ENCODE peak calls at places on chromosomes 5 and 9, in nine cellular contexts. M is tibial nerve, T is PC-3, L is IMR-90, D is GM23248, F is astrocyte, S is spleen, W is NT2/D1, E is OCI-LY7. V is an unnamed sample. For H3K4me1, the result is how much of the 10 kb centered on the place peaks cover.

GRCh38 chr5:150404991-150405816 is 7.5 kb downstream of the CD74 start:
- DNase-seq in L (no peak), F (no peak), T (no peak), M (no peak), W (no peak), S (no peak), D (no peak), E (no peak), V (no peak)

GRCh38 chr9:136088939-136089696 is 6.0 kb downstream of the NACC2 start:
- DNase-seq in S (peak), T (no peak), D (no peak), W (no peak), F (no peak), L (no peak), E (no peak), M (no peak), V (no peak)

GRCh38 chr9:132181796-132182521 is 20.1 kb downstream of the NTNG2 start:
- DNase-seq in W (no peak), M (peak), T (no peak), L (peak), E (no peak), S (no peak), D (peak), F (no peak), V (no peak)

GRCh38 chr5:75552764-75553163 is 41.1 kb downstream of the POLK start:
- DNase-seq in F (no peak), M (no peak), E (no peak), S (no peak), L (no peak), W (no peak), T (no peak), D (no peak), V (no peak)

GRCh38 chr9:128152133-128152780 is 3.0 kb downstream of the LCN2 start:
- DNase-seq in T (no peak), L (no peak), M (no peak), E (no peak), F (no peak), S (peak), W (no peak), D (no peak), V (no peak)

GRCh38 chr5:52727568-52727967 is 60.1 kb upstream of the ITGA1 start:
- DNase-seq in W (no peak), E (no peak), F (peak), T (peak), L (peak), S (no peak), D (peak), M (no peak), V (no peak)

GRCh38 chr9:121709798-121710197 is 58.4 kb downstream of the DAB2IP start:
- DNase-seq in S (no peak), E (no peak), F (no peak), T (no peak), W (no peak), L (peak), M (no peak), D (no peak), V (no peak)

GRCh38 chr9:114774504-114774903 is 31.3 kb downstream of the TNFSF15 start:
- DNase-seq in S (no peak), W (no peak), T (no peak), F (no peak), D (no peak), M (no peak), L (no peak), E (peak), V (no peak)

GRCh38 chr9:122394265-122395242 is 23.7 kb downstream of the PTGS1 start:
- DNase-seq in E (no peak), D (peak), L (peak), F (peak), W (no peak), M (peak), T (peak), S (no peak), V (no peak)

GRCh38 chr5:55037046-55037771 is 13.2 kb downstream of the GZMK start:
- DNase-seq in S (no peak), E (peak), M (no peak), D (peak), W (peak), T (no peak), L (no peak), F (no peak), V (peak)

GRCh38 chr5:169226904-169227303 is 74.0 kb downstream of the SLIT3 start:
- DNase-seq in W (no peak), L (no peak), F (no peak), M (no peak), S (no peak), D (no peak), E (no peak), T (peak), V (no peak)

GRCh38 chr5:39138892-39139291 is 64.7 kb upstream of the RICTOR start:
- DNase-seq in T (peak), E (no peak), M (no peak), W (no peak), L (peak), S (no peak), D (peak), F (peak), V (no peak)

GRCh38 chr5:176886336-176887251 is 12.6 kb downstream of the HK3 start:
- DNase-seq in M (no peak), T (no peak), F (no peak), S (peak), E (no peak), L (no peak), W (no peak), D (no peak), V (no peak)

GRCh38 chr9:74533253-74533652 is 36.1 kb downstream of the RORB start:
- DNase-seq in E (no peak), S (no peak), W (no peak), M (no peak), F (no peak), D (no peak), T (no peak), L (no peak), V (no peak)

GRCh38 chr9:136808075-136808780 is 480 bp downstream of the RABL6 start:
- DNase-seq in F (no peak), D (peak), W (no peak), S (peak), T (no peak), E (peak), M (no peak), L (no peak), V (no peak)

GRCh38 chr9:113992276-113992951 is 85.7 kb downstream of the AMBP start:
- DNase-seq in F (no peak), L (no peak), E (no peak), W (no peak), S (peak), T (no peak), D (no peak), M (peak), V (no peak)

GRCh38 chr9:17403539-17403938 is 175.3 kb upstream of the SH3GL2 start:
- DNase-seq in D (no peak), F (no peak), S (no peak), W (no peak), L (no peak), T (no peak), E (no peak), M (no peak), V (no peak)

GRCh38 chr5:150400020-150400326 is 12.7 kb downstream of the CD74 start:
- DNase-seq in M (no peak), W (no peak), L (no peak), S (no peak), D (no peak), F (no peak), E (no peak), T (no peak), V (no peak)

GRCh38 chr5:115962565-115963402 is 509 bp downstream of the LVRN start:
- DNase-seq in E (no peak), L (no peak), M (no peak), D (peak), S (peak), W (no peak), F (peak), T (no peak), V (no peak)

GRCh38 chr5:156402387-156402921 is 75.5 kb downstream of the SGCD start:
- DNase-seq in F (peak), L (no peak), M (no peak), D (no peak), T (no peak), E (peak), S (no peak), W (peak), V (peak)

GRCh38 chr5:145937432-145938250 is 1.3 kb downstream of the SH3RF2 start:
- DNase-seq in L (peak), F (peak), W (no peak), T (peak), D (peak), S (no peak), E (no peak), M (no peak), V (no peak)

GRCh38 chr9:114083693-114084092 is 5.6 kb upstream of the AMBP start:
- DNase-seq in L (no peak), D (no peak), M (no peak), F (no peak), W (no peak), E (no peak), T (no peak), S (no peak), V (no peak)

GRCh38 chr9:108262836-108263235 is 593.0 kb downstream of the ACTL7B start:
- DNase-seq in T (no peak), S (no peak), E (no peak), L (no peak), F (no peak), W (no peak), M (no peak), D (no peak), V (no peak)

GRCh38 chr9:77575785-77576184 is 72.3 kb downstream of the GNA14 start:
- DNase-seq in D (peak), L (peak), S (no peak), T (peak), W (no peak), M (no peak), F (peak), E (peak), V (no peak)

GRCh38 chr9:899440-900184 is 58.1 kb downstream of the DMRT1 start:
- DNase-seq in L (no peak), T (no peak), E (peak), W (peak), F (no peak), M (no peak), D (no peak), S (no peak), V (no peak)

GRCh38 chr5:31237159-31237558 is 43.7 kb downstream of the CDH6 start:
- DNase-seq in S (no peak), L (peak), T (peak), D (peak), W (no peak), E (no peak), F (no peak), M (no peak), V (no peak)

GRCh38 chr5:149397530-149397929 is 18.4 kb upstream of the IL17B start:
- DNase-seq in S (no peak), E (no peak), D (peak), M (no peak), T (no peak), W (no peak), L (peak), F (peak), V (no peak)

GRCh38 chr9:69214939-69215338 is 40.9 kb downstream of the TJP2 start:
- DNase-seq in D (no peak), T (no peak), F (no peak), L (no peak), W (no peak), E (no peak), S (no peak), M (no peak), V (no peak)

GRCh38 chr9:36992501-36993316 is 41.4 kb downstream of the PAX5 start:
- DNase-seq in T (no peak), W (no peak), D (peak), E (peak), F (no peak), L (no peak), S (no peak), M (no peak), V (no peak)

GRCh38 chr9:101931756-101932155 is 193.3 kb upstream of the GRIN3A start:
- DNase-seq in W (no peak), L (no peak), D (no peak), T (no peak), S (no peak), F (no peak), E (no peak), M (no peak), V (no peak)

GRCh38 chr9:84111726-84112125 is 131.1 kb downstream of the RMI1 start:
- DNase-seq in T (peak), L (no peak), W (no peak), S (no peak), E (no peak), F (peak), M (no peak), D (peak), V (no peak)

GRCh38 chr9:134661299-134661698 is 19.7 kb downstream of the COL5A1 start:
- DNase-seq in M (no peak), D (peak), E (no peak), F (no peak), W (no peak), T (no peak), S (no peak), L (no peak), V (no peak)
- H3K4me1 ChIP-seq in M (under half), D (under half), E (under half), F (under half), W (under half), T (under half), S (under half), L (under half), V (under half)

GRCh38 chr9:98993570-98993945 is 49.9 kb downstream of the COL15A1 start:
- DNase-seq in M (no peak), E (no peak), T (no peak), F (no peak), D (no peak), W (no peak), L (no peak), S (no peak), V (no peak)

GRCh38 chr9:98989036-98990000 is 45.6 kb downstream of the COL15A1 start:
- DNase-seq in D (peak), W (no peak), E (peak), L (peak), T (peak), M (peak), S (no peak), F (peak), V (no peak)

GRCh38 chr9:98992885-98993569 is 49.3 kb downstream of the COL15A1 start:
- DNase-seq in L (no peak), S (no peak), W (no peak), D (no peak), M (no peak), E (no peak), T (no peak), F (no peak), V (no peak)

GRCh38 chr9:98991981-98992884 is 48.5 kb downstream of the COL15A1 start:
- DNase-seq in L (no peak), W (no peak), S (no peak), D (no peak), E (no peak), T (no peak), M (no peak), F (no peak), V (no peak)

GRCh38 chr9:98990181-98990870 is 46.6 kb downstream of the COL15A1 start:
- DNase-seq in M (no peak), F (no peak), W (no peak), E (no peak), S (no peak), L (no peak), T (no peak), D (no peak), V (no peak)
- H3K4me3 ChIP-seq in M (no peak), F (no peak), W (no peak), E (no peak), S (no peak), L (no peak), T (no peak), D (peak), V (no peak)

DNA sequence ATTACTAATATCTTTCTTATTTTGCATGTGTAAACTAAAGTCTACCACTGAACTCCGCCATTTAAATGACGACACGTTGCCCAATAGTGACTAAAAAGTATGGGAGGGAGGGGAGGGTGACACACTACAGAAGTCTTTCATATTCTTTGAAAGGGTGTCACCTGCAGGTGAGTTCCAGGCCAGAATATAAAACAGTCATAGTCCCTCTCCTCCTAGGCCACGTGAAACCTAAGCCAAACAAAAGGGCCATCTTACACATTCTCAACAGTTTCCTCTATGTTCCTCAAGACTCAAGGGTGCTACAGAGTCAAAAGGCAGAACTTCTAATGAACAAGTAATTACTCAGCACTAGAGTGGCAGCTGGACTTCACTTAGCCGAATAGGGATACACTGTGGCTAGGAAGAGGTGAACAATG is 6.4 kb downstream of the CEMIP2 start:
- DNase-seq in W (no peak), F (no peak), S (no peak), M (no peak), T (peak), E (no peak), L (no peak), D (no peak), V (no peak)
- H3K4me1 ChIP-seq in W (under half), F (half or more), S (half or more), M (under half), T (half or more), E (under half), L (under half), D (half or more), V (under half)

DNA sequence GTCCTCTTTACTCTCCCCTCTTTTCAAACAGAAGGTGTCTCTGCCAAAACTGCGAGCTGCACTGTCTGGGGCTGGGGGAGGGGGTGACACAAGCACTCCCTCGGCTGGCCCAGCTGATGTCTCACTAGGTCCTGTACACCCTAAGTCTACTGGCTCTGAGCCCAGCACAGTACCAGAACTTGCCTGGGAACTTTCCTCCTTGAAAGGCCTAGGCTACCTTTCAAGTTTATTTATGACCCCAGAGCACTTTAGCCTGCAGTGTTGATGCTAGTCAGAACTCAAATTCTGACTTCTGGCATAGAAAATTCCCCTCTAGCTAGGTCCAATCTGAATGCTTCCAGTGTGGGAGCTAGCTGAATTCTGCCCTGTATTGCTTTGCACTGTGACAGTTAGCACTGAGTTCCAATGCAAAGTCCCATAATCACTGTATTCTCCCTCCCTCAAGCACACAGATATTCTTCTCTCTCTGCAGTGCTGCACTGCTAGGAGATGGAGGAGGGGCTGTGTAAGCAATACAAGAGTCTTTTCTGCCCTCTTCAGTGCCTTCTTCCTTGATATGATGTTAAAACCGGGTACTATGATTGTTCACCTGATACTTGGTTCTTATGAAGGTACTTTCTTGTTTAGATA is 10.5 kb downstream of the LURAP1L start:
- DNase-seq in L (peak), E (no peak), D (peak), W (no peak), T (peak), S (no peak), F (peak), M (no peak), V (no peak)
- H3K4me3 ChIP-seq in L (no peak), E (no peak), D (no peak), W (no peak), T (peak), S (no peak), F (no peak), M (no peak), V (no peak)

DNA sequence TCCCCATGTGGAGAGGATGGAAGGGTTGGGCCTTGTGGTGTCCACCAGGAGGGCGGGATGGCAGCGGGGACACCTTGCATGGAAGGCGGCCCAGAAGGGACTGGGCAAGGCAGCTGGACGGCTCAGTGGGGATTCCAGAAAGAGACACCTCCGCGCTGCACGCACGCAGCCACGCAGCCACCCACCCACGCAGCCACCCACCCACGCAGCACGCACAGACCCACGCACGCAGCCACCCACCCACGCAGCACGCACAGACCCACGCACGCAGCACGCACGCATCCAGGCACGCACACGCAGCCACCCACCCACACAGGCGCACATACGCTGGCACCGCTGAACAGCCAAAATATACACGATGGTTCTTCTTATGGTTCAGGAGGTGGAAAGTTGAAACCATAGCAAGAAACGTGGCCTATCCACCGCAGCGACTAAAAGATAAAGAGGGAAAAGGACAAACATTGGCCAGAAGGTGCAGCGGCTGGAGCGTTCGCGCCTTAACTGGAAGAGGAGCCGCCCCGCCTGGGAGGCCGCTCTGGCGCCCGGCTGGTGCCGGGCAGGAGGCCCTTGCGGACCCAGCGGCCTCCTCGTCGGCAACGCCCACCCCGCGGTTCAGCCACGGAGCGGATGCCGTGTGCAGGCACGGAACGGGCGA is 22.2 kb upstream of the EXOC3 start:
- DNase-seq in T (no peak), W (no peak), E (no peak), F (no peak), D (no peak), L (no peak), S (peak), M (no peak), V (no peak)
- H3K4me1 ChIP-seq in T (under half), W (under half), E (under half), F (under half), D (under half), L (under half), S (under half), M (under half), V (under half)

GRCh38 chr5:37723147-37723961 is 116.5 kb downstream of the GDNF start:
- DNase-seq in D (peak), E (no peak), L (no peak), F (peak), M (no peak), T (peak), W (peak), S (no peak), V (peak)
- H3K4me3 ChIP-seq in D (no peak), E (no peak), L (no peak), F (no peak), M (no peak), T (no peak), W (no peak), S (no peak), V (no peak)